ENCODE peak calls at places on chromosomes 13 and 19, in five cellular contexts. F is WTC11, V is HepG2, U is GM12878, D is K562. B is an unnamed sample.
A peak's percentile ranks its signal among the peaks of the same experiment; 100 is the strongest.

GRCh38 chr19:18053571-18054219 is 33.0 kb downstream of the IL12RB1 start:
- DNase-seq in F (no peak), V (no peak), U (no peak), D (no peak), B (no peak)

GRCh38 chr13:109764474-109765292 is 21.7 kb downstream of the IRS2 start:
- DNase-seq in F (no peak), V (no peak), U (no peak), D (no peak), B (no peak)

GRCh38 chr13:28128926-28129325 is 9.4 kb upstream of the PAN3 start:
- DNase-seq in F (no peak), V (no peak), U (no peak), D (no peak), B (no peak)

GRCh38 chr13:43546260-43546659 is 240.5 kb downstream of the ENOX1 start:
- DNase-seq in F (no peak), V (no peak), U (no peak), D (no peak), B (no peak)

GRCh38 chr19:54209748-54210494 is 9.3 kb downstream of the RPS9 start:
- DNase-seq in F (no peak), V (peak; percentile 98), U (no peak), D (peak; percentile 80), B (no peak)

GRCh38 chr19:40690050-40690698 is at the start of gene NUMBL:
- DNase-seq in F (no peak), V (no peak), U (no peak), D (no peak), B (no peak)

GRCh38 chr13:44726214-44726613 is 150.1 kb upstream of the TSC22D1 start:
- DNase-seq in F (no peak), V (no peak), U (no peak), D (no peak), B (no peak)

GRCh38 chr19:46372901-46373572 is 26.1 kb downstream of the PPP5C start:
- DNase-seq in F (peak; percentile 54), V (no peak), U (no peak), D (no peak), B (peak; percentile 74)

GRCh38 chr13:66835040-66835628 is 395.0 kb downstream of the PCDH9 start:
- DNase-seq in F (peak; percentile 11), V (peak; percentile 24), U (no peak), D (peak; percentile 46), B (no peak)

GRCh38 chr13:44470623-44471562 is 97.3 kb downstream of the SERP2 start:
- DNase-seq in F (no peak), V (peak; percentile 29), U (no peak), D (peak; percentile 6), B (no peak)

GRCh38 chr13:99969934-99970760 is 1.4 kb downstream of the ZIC5 start:
- DNase-seq in F (peak; percentile 81), V (peak; percentile 57), U (no peak), D (peak; percentile 91), B (peak; percentile 76)

GRCh38 chr19:13976446-13976845 is 24.1 kb downstream of the DCAF15 start:
- DNase-seq in F (no peak), V (no peak), U (no peak), D (no peak), B (no peak)

GRCh38 chr19:43441736-43442135 is 23.7 kb downstream of the LYPD3 start:
- DNase-seq in F (no peak), V (no peak), U (no peak), D (no peak), B (no peak)

GRCh38 chr13:67119481-67119883 is 110.7 kb downstream of the PCDH9 start:
- DNase-seq in F (no peak), V (no peak), U (no peak), D (no peak), B (no peak)

GRCh38 chr19:13899912-13900584 is 5.9 kb downstream of the BRME1 start:
- DNase-seq in F (no peak), V (no peak), U (no peak), D (no peak), B (no peak)

GRCh38 chr19:18388328-18389094 is 2.6 kb downstream of the GDF15 start:
- DNase-seq in F (peak; percentile 90), V (peak; percentile 52), U (peak; percentile 60), D (peak; percentile 90), B (peak; percentile 98)

GRCh38 chr13:93991569-93991968 is 487.9 kb downstream of the DCT start:
- DNase-seq in F (no peak), V (no peak), U (no peak), D (no peak), B (no peak)

GRCh38 chr13:104385409-104385808 is 1319.2 kb upstream of the SLC10A2 start:
- DNase-seq in F (no peak), V (no peak), U (no peak), D (no peak), B (no peak)

GRCh38 chr19:43672061-43672679 is 2.2 kb upstream of the PLAUR start:
- DNase-seq in F (no peak), V (no peak), U (no peak), D (no peak), B (no peak)

GRCh38 chr13:51618626-51619025 is 34.4 kb downstream of the WDFY2 start:
- DNase-seq in F (no peak), V (no peak), U (no peak), D (no peak), B (no peak)

GRCh38 chr19:39372047-39372802 is 18.7 kb downstream of the PAF1 start:
- DNase-seq in F (no peak), V (no peak), U (no peak), D (no peak), B (no peak)

GRCh38 chr13:20193142-20193923 is 595 bp upstream of the GJB2 start:
- DNase-seq in F (no peak), V (no peak), U (no peak), D (no peak), B (no peak)

GRCh38 chr19:42081584-42082258 is 5.8 kb downstream of the ZNF574 start:
- DNase-seq in F (no peak), V (peak; percentile 57), U (no peak), D (no peak), B (no peak)

GRCh38 chr19:39823693-39824092 is 10.3 kb downstream of the DYRK1B start:
- DNase-seq in F (no peak), V (no peak), U (no peak), D (no peak), B (no peak)

GRCh38 chr13:77372275-77372674 is 45.4 kb upstream of the MYCBP2 start:
- DNase-seq in F (no peak), V (no peak), U (no peak), D (no peak), B (no peak)

GRCh38 chr19:13024126-13024957 is 29.1 kb downstream of the NFIX start:
- DNase-seq in F (no peak), V (no peak), U (no peak), D (no peak), B (no peak)

GRCh38 chr19:48625891-48626327 is 6.6 kb downstream of the SPHK2 start:
- DNase-seq in F (no peak), V (no peak), U (no peak), D (no peak), B (no peak)

GRCh38 chr13:21539687-21540086 is 64.3 kb downstream of the MICU2 start:
- DNase-seq in F (no peak), V (no peak), U (no peak), D (no peak), B (no peak)

GRCh38 chr19:58520257-58520599 is 618 bp upstream of the ZBTB45 start:
- DNase-seq in F (no peak), V (no peak), U (no peak), D (no peak), B (no peak)

GRCh38 chr19:58516964-58517833 is 2.4 kb downstream of the ZBTB45 start:
- DNase-seq in F (peak; percentile 42), V (no peak), U (no peak), D (no peak), B (no peak)

GRCh38 chr19:58519087-58519354 is 589 bp downstream of the ZBTB45 start:
- DNase-seq in F (peak; percentile 80), V (peak; percentile 73), U (no peak), D (peak; percentile 81), B (no peak)

GRCh38 chr19:58518261-58519086 is 1.1 kb downstream of the ZBTB45 start:
- DNase-seq in F (no peak), V (no peak), U (no peak), D (no peak), B (no peak)

GRCh38 chr19:58519355-58520256 is at the start of gene ZBTB45:
- DNase-seq in F (peak; percentile 92), V (peak; percentile 90), U (peak; percentile 92), D (peak; percentile 86), B (peak; percentile 91)
- TF ChIP-seq USF2 in F (peak; percentile 52), V (peak; percentile 63), U (no peak), D (peak; percentile 18), B (no peak)

GRCh38 chr13:113998781-113999617 is 25.1 kb upstream of the C13orf46 start:
- DNase-seq in F (no peak), V (no peak), U (no peak), D (no peak), B (no peak)
- TF ChIP-seq ATF2 in F (no peak), V (no peak), U (no peak), D (no peak), B (no peak)

DNA sequence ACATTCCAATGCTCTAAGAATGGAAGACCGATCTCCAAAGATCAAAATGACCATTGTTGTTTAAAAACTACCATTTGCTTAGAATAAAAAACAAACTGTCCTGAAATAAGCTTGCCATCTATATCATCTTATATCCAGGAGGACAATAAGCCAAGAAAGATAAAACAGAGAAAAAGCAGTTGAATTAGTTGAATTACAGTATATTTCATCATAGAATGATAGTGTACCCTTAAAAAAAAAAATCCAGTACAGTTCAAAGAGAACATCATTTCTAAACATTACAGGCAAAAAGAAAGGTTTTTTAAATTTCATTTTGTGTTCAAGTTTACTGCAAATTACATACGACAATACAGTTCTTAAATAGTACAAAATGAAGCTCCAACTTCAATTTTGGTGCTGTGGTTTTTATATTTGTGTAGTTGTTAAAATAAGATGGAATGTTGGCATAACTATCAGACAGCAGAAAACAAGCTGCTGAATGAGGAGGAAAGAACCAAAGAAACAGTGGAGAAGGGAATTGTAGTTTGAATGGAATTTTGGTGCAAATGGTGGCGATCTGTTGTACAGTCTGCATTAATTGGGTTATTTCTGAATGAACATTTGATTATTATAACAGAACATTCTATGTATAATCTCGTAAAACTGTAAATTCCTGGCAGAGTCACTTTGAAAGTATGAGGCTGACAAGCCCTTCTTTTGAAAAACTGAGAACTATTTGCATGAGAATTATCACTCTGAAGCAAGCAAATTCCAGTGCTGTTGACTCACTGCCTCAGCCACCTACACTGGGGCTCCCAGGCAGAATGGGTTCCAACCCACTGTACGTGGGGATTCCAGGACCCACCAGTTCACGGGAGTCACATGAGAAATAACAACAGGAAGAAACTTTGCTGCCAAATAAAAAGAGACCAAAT is 37.7 kb downstream of the LHFPL6 start:
- DNase-seq in F (peak; percentile 57), V (peak; percentile 1), U (no peak), D (no peak), B (peak; percentile 31)
- TF ChIP-seq USF2 in F (no peak), V (no peak), U (no peak), D (no peak), B (no peak)

GRCh38 chr13:32911506-32911905 is 104.7 kb upstream of the KL start:
- DNase-seq in F (peak; percentile 41), V (peak; percentile 36), U (no peak), D (peak; percentile 27), B (peak; percentile 15)
- TF ChIP-seq ATF2 in F (no peak), V (no peak), U (no peak), D (no peak), B (no peak)

GRCh38 chr13:86813198-86813597 is 858.0 kb upstream of the SLITRK5 start:
- DNase-seq in F (no peak), V (no peak), U (no peak), D (no peak), B (no peak)
- TF ChIP-seq USF2 in F (no peak), V (no peak), U (no peak), D (no peak), B (no peak)

GRCh38 chr19:10294368-10294697 is 4.6 kb downstream of the ICAM5 start:
- DNase-seq in F (peak; percentile 68), V (no peak), U (no peak), D (no peak), B (peak; percentile 79)
- TF ChIP-seq ATF2 in F (no peak), V (no peak), U (no peak), D (no peak), B (no peak)

B was measured in H1.